ENCODE peak calls at places on chromosomes 12 and 14, in eight cellular contexts. A is neural progenitor cell, S is GM23338, Z is GM23248, R is OCI-LY7, T is SK-N-SH, K is HCT116, X is hepatocyte. Q is an unnamed sample. For H3K4me1, the result is how much of the 10 kb centered on the place peaks cover.

GRCh38 chr14:65069874-65070709 is 32.2 kb downstream of the MAX start:
- DNase-seq in A (no peak), S (no peak), Z (no peak), R (no peak), T (no peak), K (no peak), X (peak), Q (peak)

GRCh38 chr12:131673519-131674265 is 37.2 kb upstream of the SFSWAP start:
- DNase-seq in A (no peak), S (no peak), Z (peak), R (no peak), T (no peak), K (no peak), X (no peak), Q (peak)

GRCh38 chr12:54009171-54010052 is 627 bp downstream of the HOXC8 start:
- DNase-seq in A (no peak), S (no peak), Z (peak), R (no peak), T (peak), K (no peak), X (peak), Q (peak)

GRCh38 chr14:33163109-33163508 is 224.4 kb downstream of the NPAS3 start:
- DNase-seq in A (no peak), S (no peak), Z (no peak), R (peak), T (no peak), K (no peak), X (no peak), Q (no peak)

GRCh38 chr14:76386922-76387782 is 11.2 kb downstream of the ESRRB start:
- DNase-seq in A (peak), S (peak), Z (peak), R (peak), T (peak), K (peak), X (peak), Q (peak)

GRCh38 chr14:95180966-95181733 is 23.8 kb upstream of the DICER1 start:
- DNase-seq in A (no peak), S (no peak), Z (no peak), R (no peak), T (no peak), K (no peak), X (no peak), Q (no peak)

GRCh38 chr12:57475271-57476161 is 4.2 kb downstream of the ARHGAP9 start:
- DNase-seq in A (peak), S (peak), Z (peak), R (no peak), T (peak), K (no peak), X (peak), Q (no peak)

GRCh38 chr14:75369506-75369905 is 58.3 kb upstream of the JDP2 start:
- DNase-seq in A (no peak), S (no peak), Z (peak), R (no peak), T (no peak), K (no peak), X (no peak), Q (no peak)

GRCh38 chr12:60832300-60832699 is 1236.5 kb downstream of the SLC16A7 start:
- DNase-seq in A (no peak), S (no peak), Z (no peak), R (no peak), T (no peak), K (no peak), X (no peak), Q (no peak)

GRCh38 chr14:65373011-65373670 is 39.4 kb upstream of the FUT8 start:
- DNase-seq in A (no peak), S (peak), Z (no peak), R (no peak), T (no peak), K (no peak), X (no peak), Q (peak)

GRCh38 chr14:23828611-23829010 is 125.0 kb upstream of the DHRS4 start:
- DNase-seq in A (no peak), S (no peak), Z (no peak), R (no peak), T (no peak), K (no peak), X (no peak), Q (no peak)

GRCh38 chr12:100404769-100405407 is 48.0 kb downstream of the SLC17A8 start:
- DNase-seq in A (peak), S (peak), Z (peak), R (peak), T (peak), K (peak), X (peak), Q (peak)

GRCh38 chr12:19129486-19130223 is at the start of gene PLEKHA5:
- DNase-seq in A (peak), S (peak), Z (peak), R (no peak), T (peak), K (peak), X (peak), Q (peak)

GRCh38 chr14:99522934-99523660 is 41.9 kb downstream of the CCNK start:
- DNase-seq in A (peak), S (no peak), Z (no peak), R (no peak), T (no peak), K (no peak), X (peak), Q (no peak)

GRCh38 chr14:64844272-64844671 is 35.4 kb downstream of the SPTB start:
- DNase-seq in A (no peak), S (no peak), Z (no peak), R (peak), T (no peak), K (no peak), X (no peak), Q (no peak)

GRCh38 chr14:100827751-100828447 is 2.0 kb downstream of the MEG3 start:
- DNase-seq in A (no peak), S (no peak), Z (peak), R (no peak), T (no peak), K (no peak), X (no peak), Q (peak)

GRCh38 chr14:100826371-100827139 is 637 bp downstream of the MEG3 start:
- DNase-seq in A (no peak), S (no peak), Z (peak), R (no peak), T (no peak), K (no peak), X (no peak), Q (no peak)

GRCh38 chr14:100830681-100831080 is 4.8 kb downstream of the MEG3 start:
- DNase-seq in A (peak), S (no peak), Z (no peak), R (no peak), T (no peak), K (no peak), X (no peak), Q (no peak)

GRCh38 chr14:100827140-100827517 is 1.2 kb downstream of the MEG3 start:
- DNase-seq in A (no peak), S (no peak), Z (peak), R (no peak), T (no peak), K (no peak), X (no peak), Q (no peak)

DNA sequence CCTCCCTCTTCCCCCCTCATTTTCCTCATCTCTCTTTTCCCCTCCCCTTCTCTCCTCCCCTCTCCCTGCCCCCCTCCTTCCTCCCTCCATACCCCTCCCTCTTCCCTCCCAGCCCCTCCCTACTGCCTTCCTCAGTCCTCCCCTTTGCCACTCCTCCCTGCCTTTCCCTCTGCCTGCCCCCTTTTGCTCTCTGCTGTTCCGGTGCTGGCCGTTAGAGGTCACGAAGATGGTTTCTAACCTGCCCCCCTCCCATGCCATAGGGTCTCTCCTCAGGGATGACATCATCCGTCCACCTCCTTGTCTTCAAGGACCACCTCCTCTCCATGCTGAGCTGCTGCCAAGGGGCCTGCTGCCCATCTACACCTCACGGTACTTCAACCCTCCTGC is 2.5 kb downstream of the MEG3 start:
- DNase-seq in A (peak), S (no peak), Z (peak), R (no peak), T (no peak), K (no peak), X (no peak), Q (no peak)
- TF ChIP-seq EZH2phosphoT487 in A (no peak), S (no peak), Z (no peak), R (no peak), T (no peak), K (no peak), X (no peak), Q (no peak)

DNA sequence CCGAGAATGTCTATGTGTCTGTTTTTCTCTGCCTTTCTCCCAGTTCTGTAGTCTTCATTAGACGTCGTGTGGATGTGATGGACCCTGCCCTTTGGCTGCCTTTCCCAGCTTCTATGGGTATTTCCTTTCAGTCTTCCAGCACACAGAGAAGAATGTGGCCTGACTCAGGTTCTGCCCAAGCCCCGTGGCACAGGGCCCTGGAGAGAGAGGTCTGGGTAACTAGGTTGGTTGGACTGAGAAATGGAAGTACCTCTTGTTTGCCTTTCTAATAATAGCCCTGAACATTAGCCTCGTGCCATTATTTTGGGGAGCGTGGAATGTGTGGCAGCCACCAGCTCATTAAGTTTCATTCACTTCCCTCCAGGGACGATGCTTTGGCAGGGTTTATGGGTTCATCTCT is 3.9 kb downstream of the FOXJ2 start:
- DNase-seq in A (no peak), S (no peak), Z (peak), R (no peak), T (no peak), K (no peak), X (no peak), Q (no peak)
- H3K4me1 ChIP-seq in A (under half), S (half or more), Z (under half), R (half or more), T (under half), K (under half), X (under half), Q (under half)

DNA sequence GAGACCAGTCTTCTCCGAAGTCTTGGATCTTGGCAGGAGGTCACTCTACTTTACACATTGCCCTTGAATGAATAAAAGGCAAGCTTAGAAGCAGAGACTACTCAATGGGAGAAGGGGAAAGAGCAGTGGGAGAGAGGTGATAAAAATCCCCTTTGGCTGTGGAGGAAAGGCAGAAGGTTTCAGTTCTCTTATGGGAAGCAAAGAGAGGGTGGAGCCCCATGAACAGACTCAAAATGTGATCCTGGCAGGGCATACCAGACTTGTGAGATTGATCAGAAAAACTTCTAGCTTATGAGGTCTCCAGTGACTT is 49.6 kb upstream of the HECTD1 start:
- DNase-seq in A (no peak), S (no peak), Z (no peak), R (no peak), T (no peak), K (no peak), X (no peak), Q (no peak)
- H2AFZ ChIP-seq in A (no peak), S (no peak), Z (no peak), R (no peak), T (no peak), K (no peak), X (no peak), Q (no peak)

GRCh38 chr14:44820230-44820964 is 141.3 kb downstream of the KLHL28 start:
- DNase-seq in A (peak), S (peak), Z (no peak), R (no peak), T (no peak), K (no peak), X (no peak), Q (no peak)
- TF ChIP-seq EZH2phosphoT487 in A (no peak), S (no peak), Z (no peak), R (no peak), T (no peak), K (no peak), X (no peak), Q (no peak)

GRCh38 chr14:68297011-68297410 is 477.4 kb downstream of the RAD51B start:
- DNase-seq in A (no peak), S (no peak), Z (no peak), R (no peak), T (no peak), K (no peak), X (no peak), Q (no peak)

GRCh38 chr14:68291820-68292219 is 472.2 kb downstream of the RAD51B start:
- DNase-seq in A (no peak), S (peak), Z (no peak), R (no peak), T (no peak), K (peak), X (no peak), Q (peak)

GRCh38 chr14:68295316-68295816 is 475.8 kb downstream of the RAD51B start:
- DNase-seq in A (peak), S (no peak), Z (no peak), R (no peak), T (no peak), K (peak), X (peak), Q (no peak)

GRCh38 chr14:68293404-68293803 is 473.8 kb downstream of the RAD51B start:
- DNase-seq in A (no peak), S (no peak), Z (no peak), R (peak), T (no peak), K (no peak), X (no peak), Q (no peak)

GRCh38 chr14:68292467-68293334 is 473.1 kb downstream of the RAD51B start:
- DNase-seq in A (no peak), S (no peak), Z (peak), R (no peak), T (peak), K (no peak), X (peak), Q (no peak)
- H3K4me1 ChIP-seq in A (under half), S (under half), Z (under half), R (half or more), T (under half), K (half or more), X (half or more), Q (under half)

GRCh38 chr12:128052777-128053176 is 214.2 kb upstream of the TMEM132C start:
- DNase-seq in A (no peak), S (no peak), Z (no peak), R (no peak), T (no peak), K (no peak), X (no peak), Q (no peak)

GRCh38 chr12:128055567-128055966 is 211.4 kb upstream of the TMEM132C start:
- DNase-seq in A (no peak), S (peak), Z (no peak), R (no peak), T (no peak), K (no peak), X (no peak), Q (no peak)

GRCh38 chr12:128057586-128057985 is 209.4 kb upstream of the TMEM132C start:
- DNase-seq in A (no peak), S (no peak), Z (no peak), R (no peak), T (no peak), K (no peak), X (no peak), Q (no peak)

GRCh38 chr12:128059621-128060370 is 207.2 kb upstream of the TMEM132C start:
- DNase-seq in A (no peak), S (no peak), Z (no peak), R (no peak), T (no peak), K (no peak), X (no peak), Q (no peak)

DNA sequence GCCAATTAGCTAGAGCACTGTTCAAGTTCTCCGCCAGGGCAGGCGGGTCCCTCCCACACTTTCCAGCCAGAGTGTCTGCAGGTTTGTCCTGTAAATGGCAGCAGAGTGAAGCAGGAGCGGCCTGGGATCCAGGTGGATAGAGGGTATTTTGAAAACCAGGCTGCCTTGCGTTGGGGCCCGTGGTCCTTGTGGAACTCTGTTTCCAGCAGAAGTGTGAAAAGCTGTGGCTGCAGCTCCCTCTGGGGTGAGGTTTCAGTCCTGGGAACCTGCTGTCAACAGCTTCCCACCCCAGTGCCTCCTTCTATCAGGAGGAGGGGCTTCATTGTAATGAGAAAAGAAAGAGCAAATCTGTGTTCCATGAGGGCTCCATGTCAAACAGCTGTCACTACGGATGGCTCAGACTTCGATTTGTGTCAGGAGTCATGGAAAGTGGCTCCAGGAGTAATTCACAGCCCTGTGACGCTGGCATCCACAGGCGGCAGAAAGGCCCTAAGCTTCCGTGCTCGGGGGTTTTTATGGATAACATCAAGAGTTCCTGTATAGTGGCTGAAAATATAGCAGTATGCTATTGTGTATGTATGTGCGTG is 210.6 kb upstream of the TMEM132C start:
- DNase-seq in A (peak), S (peak), Z (no peak), R (no peak), T (no peak), K (no peak), X (no peak), Q (no peak)
- H2AFZ ChIP-seq in A (no peak), S (no peak), Z (no peak), R (no peak), T (no peak), K (no peak), X (no peak), Q (no peak)

DNA sequence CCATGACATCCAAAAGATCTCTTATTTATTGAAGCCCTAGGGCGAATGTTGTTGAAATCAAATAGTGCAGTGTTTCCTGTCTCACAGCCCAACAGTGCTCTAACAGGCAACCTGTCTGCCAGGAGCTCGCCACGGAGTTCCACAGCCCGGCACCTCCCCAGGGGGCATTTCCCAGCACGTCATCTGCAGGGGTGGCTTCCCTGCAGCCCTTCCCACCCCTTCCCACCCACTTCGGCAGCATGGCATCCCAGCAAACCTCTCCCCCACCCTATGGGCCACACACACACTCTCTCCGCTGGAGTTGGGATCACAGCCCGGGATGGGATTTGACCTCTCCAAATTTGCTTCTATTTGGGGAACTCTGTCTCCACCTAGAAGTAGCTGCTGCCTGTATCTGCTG is 62.7 kb upstream of the C14orf180 start:
- DNase-seq in A (no peak), S (no peak), Z (no peak), R (no peak), T (no peak), K (no peak), X (no peak), Q (no peak)
- TF ChIP-seq EZH2phosphoT487 in A (no peak), S (no peak), Z (no peak), R (no peak), T (no peak), K (no peak), X (no peak), Q (no peak)

GRCh38 chr12:47732504-47732903 is 7.2 kb upstream of the ENDOU start:
- DNase-seq in A (no peak), S (no peak), Z (no peak), R (no peak), T (no peak), K (no peak), X (no peak), Q (no peak)
- H3K4me1 ChIP-seq in A (under half), S (under half), Z (under half), R (under half), T (under half), K (under half), X (under half), Q (under half)

GRCh38 chr12:6532051-6532926 is 2.0 kb upstream of the GAPDH start:
- DNase-seq in A (peak), S (peak), Z (peak), R (peak), T (peak), K (peak), X (peak), Q (peak)
- H2AFZ ChIP-seq in A (no peak), S (no peak), Z (peak), R (no peak), T (no peak), K (no peak), X (no peak), Q (no peak)

Q was measured in PC-3.